ENCODE peak calls at places on chromosome 3, in five cellular contexts. Y, K, A, D and F are unnamed samples.

GRCh38 chr3:186932281-186933181 is 2.2 kb downstream of the ST6GAL1 start:
- DNase-seq in Y (no peak), K (no peak), A (peak), D (no peak), F (no peak)

GRCh38 chr3:126544596-126545281 is 14.0 kb downstream of the C3orf22 start:
- DNase-seq in Y (peak), K (peak), A (no peak), D (peak), F (peak)

GRCh38 chr3:54120657-54121403 is 1.5 kb upstream of the CACNA2D3 start:
- DNase-seq in Y (peak), K (no peak), A (peak), D (peak), F (peak)

GRCh38 chr3:55060921-55061555 is 133.2 kb upstream of the LRTM1 start:
- DNase-seq in Y (no peak), K (no peak), A (no peak), D (no peak), F (no peak)

GRCh38 chr3:66010348-66011097 is 28.2 kb downstream of the MAGI1 start:
- DNase-seq in Y (no peak), K (no peak), A (no peak), D (no peak), F (no peak)

GRCh38 chr3:131174752-131175151 is 148.1 kb downstream of the NEK11 start:
- DNase-seq in Y (no peak), K (no peak), A (peak), D (no peak), F (no peak)

GRCh38 chr3:37162501-37163245 is 11.7 kb downstream of the LRRFIP2 start:
- DNase-seq in Y (no peak), K (no peak), A (no peak), D (no peak), F (no peak)

GRCh38 chr3:176855213-176855612 is 342.1 kb downstream of the TBL1XR1 start:
- DNase-seq in Y (no peak), K (no peak), A (no peak), D (no peak), F (no peak)

GRCh38 chr3:78644847-78645246 is 1123.0 kb downstream of the ROBO1 start:
- DNase-seq in Y (no peak), K (no peak), A (no peak), D (no peak), F (no peak)

GRCh38 chr3:78645628-78646310 is 1122.0 kb downstream of the ROBO1 start:
- DNase-seq in Y (no peak), K (no peak), A (peak), D (no peak), F (no peak)

GRCh38 chr3:78642471-78642870 is 1125.3 kb downstream of the ROBO1 start:
- DNase-seq in Y (no peak), K (no peak), A (no peak), D (no peak), F (no peak)

DNA sequence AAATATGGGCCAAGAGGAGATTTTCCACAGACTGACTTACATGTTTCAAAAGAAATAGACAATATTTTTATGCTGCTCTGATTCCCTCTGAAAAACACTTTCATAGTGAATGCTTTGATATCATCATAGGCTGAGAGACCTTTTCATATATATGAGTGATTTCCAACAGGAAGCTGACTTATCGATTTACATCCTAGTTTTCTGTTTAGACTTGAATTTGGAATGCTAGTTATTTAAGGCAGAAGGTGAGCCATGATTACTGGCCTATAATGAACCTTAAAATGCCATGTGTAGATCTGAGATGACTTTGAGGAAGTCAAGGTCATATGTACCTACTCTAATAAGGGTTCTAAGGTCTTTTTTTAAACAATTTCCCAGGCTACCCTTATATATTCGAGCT is 1126.1 kb downstream of the ROBO1 start:
- DNase-seq in Y (no peak), K (no peak), A (no peak), D (no peak), F (no peak)
- TF ChIP-seq CTCF in Y (no peak), K (no peak), A (no peak), D (no peak), F (no peak)

DNA sequence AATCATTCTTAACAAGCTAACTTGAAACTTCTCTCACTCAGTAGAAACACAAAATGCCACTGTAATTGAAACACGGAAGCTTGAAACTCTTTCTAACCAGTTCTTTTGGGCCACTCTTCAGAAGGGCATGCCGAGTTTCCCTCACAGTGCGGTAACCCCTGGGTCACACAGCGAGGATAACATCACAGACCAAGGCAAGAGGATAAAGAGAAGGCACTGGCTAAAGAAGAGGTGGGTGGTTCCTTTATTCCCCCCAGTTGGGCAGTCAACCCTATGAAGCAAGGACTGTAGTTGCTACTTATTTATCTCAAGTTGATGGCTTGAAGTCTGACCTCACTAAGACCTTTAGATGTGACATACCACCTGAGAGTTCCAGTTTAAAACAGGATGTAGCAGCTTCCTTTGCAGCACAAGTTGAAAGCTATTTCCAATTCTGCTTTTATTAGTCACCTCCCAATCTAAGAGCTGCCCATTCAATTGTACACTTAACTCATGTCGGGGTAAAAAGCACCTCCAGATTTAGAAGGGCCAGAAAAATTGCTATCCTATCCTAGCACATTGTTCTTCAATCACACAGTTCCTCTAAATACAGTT is 272.4 kb downstream of the TIGIT start:
- DNase-seq in Y (no peak), K (no peak), A (no peak), D (no peak), F (no peak)
- H3K4me3 ChIP-seq in Y (no peak), K (no peak), A (no peak), D (no peak), F (no peak)

GRCh38 chr3:133926736-133927542 is 31.3 kb upstream of the RAB6B start:
- DNase-seq in Y (no peak), K (no peak), A (no peak), D (no peak), F (no peak)
- TF ChIP-seq CTCF in Y (no peak), K (no peak), A (no peak), D (no peak), F (no peak)

DNA sequence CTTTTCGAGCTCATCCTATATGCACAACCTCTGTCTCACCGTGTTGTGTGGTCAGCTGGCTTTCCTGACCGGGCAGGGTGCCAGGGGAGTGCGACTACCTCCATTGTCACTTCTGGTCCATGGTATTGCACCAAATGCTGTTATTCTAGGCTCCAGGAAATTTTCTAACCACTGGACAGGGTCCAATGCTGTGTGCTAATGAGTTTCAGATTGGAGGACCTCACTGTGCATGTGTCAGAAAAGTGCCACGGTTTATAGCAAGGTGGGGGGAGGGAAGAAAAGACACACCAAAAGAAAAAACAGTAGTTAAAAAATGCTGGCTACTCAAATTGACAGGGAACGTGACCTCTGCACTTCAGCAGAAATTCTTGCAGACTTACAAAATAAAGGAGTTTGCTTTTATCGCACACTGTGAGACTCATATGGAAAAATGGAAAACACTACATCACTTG is 480.1 kb downstream of the FOXP1 start:
- DNase-seq in Y (peak), K (no peak), A (peak), D (peak), F (peak)
- H3K4me3 ChIP-seq in Y (no peak), K (no peak), A (no peak), D (no peak), F (no peak)

GRCh38 chr3:140922634-140923033 is 19.0 kb upstream of the SLC25A36 start:
- DNase-seq in Y (no peak), K (no peak), A (peak), D (no peak), F (no peak)
- TF ChIP-seq CTCF in Y (peak), K (peak), A (peak), D (peak), F (peak)

GRCh38 chr3:9903238-9903624 is 583 bp downstream of the IL17RE start:
- DNase-seq in Y (no peak), K (no peak), A (peak), D (no peak), F (no peak)
- H3K4me3 ChIP-seq in Y (peak), K (peak), A (no peak), D (peak), F (peak)